ENCODE peak calls at places on chromosomes 1 and 21, in nine cellular contexts. K is HS-27A; W is T-helper 2 cell; C is stimulated activated naive CD8-positive, alpha-beta T cell treated with anti-CD3 and anti-CD28 coated beads, Interleukin-15, amount 100 ng/mL, for 72 hours; U is colonic mucosa; I is mesendoderm; Z is right atrium auricular region; O is HEK293T; S is activated CD4-positive, alpha-beta T cell treated with anti-CD3 and anti-CD28 coated beads for 36 hours. J is an unnamed sample.
A peak's percentile ranks its signal among the peaks of the same experiment; 100 is the strongest.

GRCh38 chr1:113456967-113457366 is 66.7 kb downstream of the MAGI3 start:
- DNase-seq in K (peak; percentile 91), W (no peak), C (no peak), U (no peak), I (peak; percentile 6), Z (no peak), O (no peak), S (no peak), J (peak; percentile 60)

GRCh38 chr1:167465751-167466150 is 52.6 kb downstream of the CD247 start:
- DNase-seq in K (no peak), W (no peak), C (no peak), U (no peak), I (no peak), Z (no peak), O (no peak), S (no peak), J (no peak)

GRCh38 chr1:38539931-38540330 is 319.6 kb downstream of the RRAGC start:
- DNase-seq in K (no peak), W (no peak), C (no peak), U (no peak), I (no peak), Z (no peak), O (no peak), S (no peak), J (no peak)

GRCh38 chr1:219812491-219813221 is 115.7 kb downstream of the SLC30A10 start:
- DNase-seq in K (no peak), W (no peak), C (no peak), U (no peak), I (peak; percentile 89), Z (no peak), O (peak; percentile 79), S (peak; percentile 14), J (peak; percentile 51)

GRCh38 chr1:234853906-234854647 is 244.1 kb upstream of the IRF2BP2 start:
- DNase-seq in K (no peak), W (no peak), C (no peak), U (no peak), I (no peak), Z (no peak), O (no peak), S (no peak), J (no peak)

GRCh38 chr1:4395676-4396075 is 258.7 kb upstream of the AJAP1 start:
- DNase-seq in K (no peak), W (no peak), C (no peak), U (no peak), I (no peak), Z (no peak), O (no peak), S (no peak), J (no peak)

GRCh38 chr1:56175211-56175610 is 404.2 kb downstream of the PLPP3 start:
- DNase-seq in K (no peak), W (no peak), C (no peak), U (no peak), I (no peak), Z (no peak), O (no peak), S (no peak), J (no peak)

GRCh38 chr1:42052300-42052699 is 100.9 kb upstream of the GUCA2B start:
- DNase-seq in K (no peak), W (no peak), C (no peak), U (no peak), I (no peak), Z (no peak), O (no peak), S (no peak), J (no peak)

GRCh38 chr1:10781137-10781536 is 15.3 kb downstream of the CASZ1 start:
- DNase-seq in K (no peak), W (no peak), C (no peak), U (no peak), I (no peak), Z (no peak), O (no peak), S (no peak), J (no peak)

GRCh38 chr1:243712890-243713425 is 137.1 kb downstream of the AKT3 start:
- DNase-seq in K (no peak), W (no peak), C (no peak), U (no peak), I (no peak), Z (no peak), O (no peak), S (no peak), J (no peak)

GRCh38 chr21:34061983-34062382 is 11.4 kb upstream of the MRPS6 start:
- DNase-seq in K (no peak), W (no peak), C (no peak), U (no peak), I (peak; percentile 55), Z (no peak), O (peak; percentile 44), S (peak; percentile 28), J (no peak)

GRCh38 chr1:206909167-206909882 is 12.1 kb downstream of the IL24 start:
- DNase-seq in K (no peak), W (no peak), C (no peak), U (peak; percentile 84), I (peak; percentile 59), Z (no peak), O (peak; percentile 56), S (peak; percentile 73), J (no peak)

GRCh38 chr1:230797376-230798186 is 50.4 kb downstream of the CAPN9 start:
- DNase-seq in K (peak; percentile 30), W (no peak), C (no peak), U (peak; percentile 47), I (peak; percentile 81), Z (peak; percentile 80), O (peak; percentile 78), S (peak; percentile 31), J (peak; percentile 46)

GRCh38 chr21:37074195-37074510 is 1.1 kb downstream of the TTC3 start:
- DNase-seq in K (no peak), W (no peak), C (no peak), U (peak; percentile 49), I (no peak), Z (no peak), O (peak; percentile 20), S (no peak), J (no peak)

GRCh38 chr1:230300322-230301301 is 125.5 kb downstream of the PGBD5 start:
- DNase-seq in K (no peak), W (no peak), C (no peak), U (no peak), I (no peak), Z (no peak), O (no peak), S (no peak), J (no peak)

GRCh38 chr21:29387598-29387997 is 88.9 kb downstream of the BACH1 start:
- DNase-seq in K (no peak), W (no peak), C (no peak), U (no peak), I (no peak), Z (no peak), O (no peak), S (no peak), J (no peak)

GRCh38 chr21:42310411-42311001 is 4.7 kb downstream of the TFF3 start:
- DNase-seq in K (no peak), W (no peak), C (no peak), U (peak; percentile 70), I (no peak), Z (no peak), O (no peak), S (no peak), J (no peak)

GRCh38 chr1:167401260-167401873 is 117.0 kb downstream of the CD247 start:
- DNase-seq in K (peak; percentile 1), W (peak; percentile 36), C (peak; percentile 45), U (peak; percentile 61), I (peak; percentile 70), Z (no peak), O (peak; percentile 69), S (peak; percentile 64), J (peak; percentile 17)

GRCh38 chr1:211469938-211470529 is 21.9 kb downstream of the RD3 start:
- DNase-seq in K (peak; percentile 19), W (no peak), C (peak; percentile 26), U (peak; percentile 91), I (peak; percentile 91), Z (peak; percentile 85), O (peak; percentile 86), S (peak; percentile 70), J (peak; percentile 45)

GRCh38 chr1:61670016-61670415 is 54.9 kb downstream of the TM2D1 start:
- DNase-seq in K (no peak), W (no peak), C (no peak), U (no peak), I (no peak), Z (no peak), O (no peak), S (no peak), J (no peak)